ENCODE peak calls at places on chromosomes 12 and 14, in four cellular contexts. Z is brain microvascular endothelial cell, A is left ventricle myocardium inferior, F is PC-9. T is an unnamed sample.

GRCh38 chr12:54394986-54395385 is 10.5 kb upstream of the ZNF385A start:
- DNase-seq in Z (no peak), F (no peak), A (no peak), T (no peak)

GRCh38 chr12:10968765-10969456 is 17.8 kb downstream of the TAS2R50 start:
- DNase-seq in Z (peak), F (no peak), A (peak), T (peak)

GRCh38 chr14:91068642-91069041 is 8.2 kb upstream of the RPS6KA5 start:
- DNase-seq in F (no peak), A (no peak), Z (no peak), T (no peak)

GRCh38 chr12:14567311-14568195 is at the start of gene PLBD1:
- DNase-seq in Z (no peak), F (peak), A (peak), T (peak)

GRCh38 chr14:100818221-100818699 is 7.7 kb upstream of the MEG3 start:
- DNase-seq in Z (no peak), A (no peak), F (no peak), T (no peak)

GRCh38 chr12:124828264-124829007 is 35.2 kb downstream of the SCARB1 start:
- DNase-seq in A (no peak), F (peak), Z (peak), T (peak)

GRCh38 chr12:132624910-132625630 is 6.5 kb downstream of the P2RX2 start:
- DNase-seq in F (no peak), Z (no peak), A (no peak), T (no peak)

GRCh38 chr14:98350213-98350612 is 921.8 kb downstream of the BCL11B start:
- DNase-seq in A (no peak), Z (no peak), F (no peak), T (no peak)

DNA sequence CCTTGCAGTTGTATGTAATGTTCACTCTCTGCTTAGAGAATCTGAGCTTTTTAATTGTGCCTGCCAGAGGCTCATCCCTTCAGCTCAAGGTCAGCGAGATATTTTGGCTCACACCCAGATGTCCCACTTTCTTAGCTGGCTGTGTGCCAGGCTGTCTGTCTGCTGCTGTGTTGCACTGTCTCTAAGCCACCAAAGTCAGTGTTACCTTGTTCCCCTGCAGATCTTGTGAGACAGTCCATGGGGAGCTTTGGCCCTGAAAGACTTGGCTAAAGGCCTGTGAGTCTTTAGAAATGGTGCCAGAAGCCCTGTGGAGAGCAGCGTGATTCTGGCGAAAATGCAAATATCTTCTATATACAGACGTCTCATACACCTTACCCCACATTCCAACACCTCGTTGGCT is 293.7 kb downstream of the TTC6 start:
- DNase-seq in F (no peak), Z (no peak), A (peak), T (no peak)
- H3K4me3 ChIP-seq in F (no peak), Z (no peak), A (no peak), T (no peak)

GRCh38 chr12:109717390-109718357 is 4.0 kb downstream of the FAM222A start:
- DNase-seq in A (no peak), F (no peak), Z (no peak), T (no peak)
- H3K4me3 ChIP-seq in A (no peak), F (no peak), Z (no peak), T (no peak)

DNA sequence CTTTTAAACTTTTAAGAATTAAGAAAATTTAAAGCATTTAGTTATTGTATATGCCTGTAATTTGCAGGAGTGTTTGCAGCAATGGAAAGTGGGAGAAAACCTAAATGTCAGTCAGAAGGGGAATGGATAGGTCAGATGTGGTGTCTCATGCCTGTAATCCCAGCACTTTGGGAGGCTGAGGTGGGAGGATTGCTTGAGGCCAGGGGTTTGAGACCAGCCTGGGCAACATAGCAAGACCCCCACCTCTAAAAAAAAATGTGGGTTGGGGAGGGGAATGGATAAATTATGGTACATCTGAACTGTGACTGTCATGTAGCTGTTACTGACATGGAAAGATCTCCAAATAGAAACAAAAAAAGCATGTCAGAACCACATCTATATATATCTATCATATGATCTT is 2.1 kb downstream of the MRPL42 start:
- DNase-seq in A (no peak), F (no peak), Z (no peak), T (no peak)
- H3K4me3 ChIP-seq in A (no peak), F (no peak), Z (no peak), T (no peak)

GRCh38 chr12:110698171-110698902 is 9.4 kb upstream of the HVCN1 start:
- DNase-seq in A (peak), F (peak), Z (peak), T (peak)
- H3K4me3 ChIP-seq in A (peak), F (no peak), Z (peak), T (no peak)

GRCh38 chr12:110826592-110827200 is 20.1 kb upstream of the CCDC63 start:
- DNase-seq in Z (peak), F (peak), A (peak), T (peak)
- H3K4me3 ChIP-seq in Z (no peak), F (no peak), A (peak), T (peak)

GRCh38 chr12:2311001-2311778 is 258.4 kb downstream of the CACNA1C start:
- DNase-seq in A (no peak), Z (no peak), F (no peak), T (peak)
- H3K4me3 ChIP-seq in A (no peak), Z (no peak), F (no peak), T (no peak)

GRCh38 chr14:69226736-69227135 is 33.2 kb upstream of the GALNT16 start:
- DNase-seq in Z (no peak), F (no peak), A (no peak), T (no peak)
- H3K4me3 ChIP-seq in Z (no peak), F (no peak), A (peak), T (no peak)

GRCh38 chr12:120668797-120669054 is 18.2 kb upstream of the MLEC start:
- DNase-seq in Z (no peak), F (no peak), A (no peak), T (no peak)
- H3K4me3 ChIP-seq in Z (no peak), F (no peak), A (no peak), T (no peak)